ENCODE peak calls at places on chromosomes 11 and 22, in four cellular contexts. L is GM20000, U is MM.1S, D is WTC11. J is an unnamed sample.

GRCh38 chr11:27253200-27253599 is 109.8 kb downstream of the CCDC34 start:
- DNase-seq in L (no peak), U (no peak), D (no peak), J (no peak)

GRCh38 chr11:92439133-92439532 is 214.5 kb downstream of the FAT3 start:
- DNase-seq in L (no peak), U (no peak), D (no peak), J (no peak)

GRCh38 chr22:36211237-36211881 is 9.8 kb upstream of the APOL4 start:
- DNase-seq in L (no peak), U (peak), D (no peak), J (no peak)

GRCh38 chr22:30946354-30946753 is 22.2 kb downstream of the MORC2 start:
- DNase-seq in L (no peak), U (no peak), D (no peak), J (no peak)

GRCh38 chr11:89293966-89294679 is 116.4 kb downstream of the TYR start:
- DNase-seq in L (no peak), U (no peak), D (peak), J (no peak)

GRCh38 chr22:43154887-43155536 is 3.7 kb downstream of the TSPO start:
- DNase-seq in L (no peak), U (no peak), D (no peak), J (no peak)

GRCh38 chr11:99693941-99694492 is 673.3 kb downstream of the CNTN5 start:
- DNase-seq in L (no peak), U (no peak), D (no peak), J (no peak)

GRCh38 chr11:287821-288327 is 1.1 kb upstream of the PGGHG start:
- DNase-seq in L (peak), U (no peak), D (peak), J (peak)

GRCh38 chr22:50720301-50720845 is 17.6 kb upstream of the ACR start:
- DNase-seq in L (no peak), U (no peak), D (no peak), J (no peak)

GRCh38 chr11:63813563-63814382 is 517 bp downstream of the SPINDOC start:
- DNase-seq in L (peak), U (peak), D (peak), J (peak)

GRCh38 chr11:6251990-6252473 is 7.6 kb upstream of the CCKBR start:
- DNase-seq in L (no peak), U (no peak), D (no peak), J (no peak)

GRCh38 chr11:60912223-60912850 is 1.6 kb upstream of the TMEM109 start:
- DNase-seq in L (no peak), U (no peak), D (no peak), J (no peak)
- TF ChIP-seq CTCF in L (no peak), U (no peak), D (no peak), J (no peak)

DNA sequence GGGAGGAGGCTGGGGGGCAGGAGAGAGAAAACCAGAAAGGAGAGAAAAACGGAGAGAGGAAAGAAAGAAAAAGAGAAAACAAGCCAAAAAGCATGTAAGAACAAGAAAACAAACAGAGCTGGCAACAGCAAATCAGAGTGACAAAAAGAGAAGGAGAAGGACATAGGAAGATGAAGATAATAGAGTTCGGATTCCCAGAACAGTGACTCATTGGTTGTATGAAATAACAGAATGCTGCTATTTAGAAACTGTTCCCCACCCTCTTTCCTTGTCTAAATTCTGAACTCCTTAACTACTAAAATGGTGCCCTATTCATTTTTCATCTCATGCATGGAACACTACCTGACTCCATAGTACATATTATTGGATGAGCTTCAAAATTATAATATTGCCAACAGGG is 317.4 kb downstream of the C11orf87 start:
- DNase-seq in L (no peak), U (no peak), D (no peak), J (no peak)
- TF ChIP-seq CTCF in L (no peak), U (no peak), D (no peak), J (no peak)

GRCh38 chr11:115535781-115536180 is 31.6 kb upstream of the CADM1 start:
- DNase-seq in L (no peak), U (no peak), D (no peak), J (no peak)
- TF ChIP-seq CTCF in L (no peak), U (no peak), D (no peak), J (no peak)

DNA sequence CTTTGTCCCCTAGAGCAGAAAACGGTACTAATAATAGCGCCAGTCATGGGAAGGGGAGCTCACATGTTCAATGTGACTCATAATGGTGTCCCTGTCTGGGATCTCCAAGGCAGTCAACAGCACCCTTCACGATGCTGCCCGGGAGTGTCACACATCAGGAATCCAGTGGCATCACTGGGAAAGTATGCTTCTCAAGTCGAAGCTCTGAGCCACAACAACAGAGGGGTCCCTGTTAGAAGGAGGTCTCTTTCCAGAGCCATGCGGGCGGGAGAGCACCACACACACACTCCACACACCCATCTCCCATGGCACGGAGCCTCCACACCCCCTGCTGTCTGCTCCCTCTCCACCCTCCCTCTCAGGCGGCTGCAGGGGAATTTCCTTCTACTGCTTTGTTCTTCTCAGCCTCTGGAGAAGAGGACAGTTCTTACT is 119.7 kb downstream of the ETS1 start:
- DNase-seq in L (no peak), U (no peak), D (no peak), J (no peak)
- TF ChIP-seq CTCF in L (no peak), U (no peak), D (no peak), J (no peak)

GRCh38 chr11:61862714-61863547 is 28.4 kb downstream of the FADS3 start:
- DNase-seq in L (no peak), U (no peak), D (no peak), J (no peak)
- TF ChIP-seq CTCF in L (no peak), U (no peak), D (no peak), J (no peak)

DNA sequence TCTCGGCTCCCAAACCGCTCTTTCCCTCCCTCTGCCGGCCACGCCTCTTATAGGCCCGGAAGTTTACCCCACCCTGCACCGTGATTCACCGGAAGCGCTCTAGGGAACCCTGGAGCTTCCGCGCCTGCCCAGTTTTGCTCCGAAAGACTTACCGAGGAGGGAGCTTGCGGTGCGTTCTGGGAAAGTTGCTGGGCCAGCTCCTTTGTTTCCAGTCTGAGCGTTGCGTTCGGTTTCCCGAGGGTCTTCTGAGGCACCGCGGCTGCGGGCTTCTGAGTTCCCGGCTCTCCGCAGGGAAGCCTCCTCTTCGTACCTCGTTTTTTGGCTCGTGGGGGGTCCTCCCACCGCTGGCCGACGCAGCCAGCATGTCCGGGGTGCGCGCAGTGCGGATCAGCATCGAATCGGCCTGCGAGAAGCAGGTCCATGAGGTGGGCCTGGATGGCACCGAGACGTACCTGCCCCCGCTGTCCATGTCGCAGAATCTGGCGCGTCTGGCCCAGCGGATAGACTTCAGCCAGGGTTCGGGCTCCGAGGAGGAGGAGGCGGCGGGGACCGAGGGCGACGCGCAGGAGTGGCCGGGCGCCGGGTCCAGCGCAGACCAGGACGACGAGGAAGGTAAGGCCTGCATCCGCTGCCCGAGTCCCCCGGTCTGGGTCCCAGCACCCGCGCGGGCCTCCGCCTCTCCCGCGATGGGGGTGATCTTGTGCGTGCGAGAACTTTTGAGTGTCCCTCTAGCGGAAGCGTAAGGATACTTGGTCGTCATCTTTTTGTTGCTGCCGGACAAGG is at the start of gene MED17:
- DNase-seq in L (peak), U (peak), D (peak), J (peak)
- TF ChIP-seq CTCF in L (no peak), U (peak), D (no peak), J (peak)

DNA sequence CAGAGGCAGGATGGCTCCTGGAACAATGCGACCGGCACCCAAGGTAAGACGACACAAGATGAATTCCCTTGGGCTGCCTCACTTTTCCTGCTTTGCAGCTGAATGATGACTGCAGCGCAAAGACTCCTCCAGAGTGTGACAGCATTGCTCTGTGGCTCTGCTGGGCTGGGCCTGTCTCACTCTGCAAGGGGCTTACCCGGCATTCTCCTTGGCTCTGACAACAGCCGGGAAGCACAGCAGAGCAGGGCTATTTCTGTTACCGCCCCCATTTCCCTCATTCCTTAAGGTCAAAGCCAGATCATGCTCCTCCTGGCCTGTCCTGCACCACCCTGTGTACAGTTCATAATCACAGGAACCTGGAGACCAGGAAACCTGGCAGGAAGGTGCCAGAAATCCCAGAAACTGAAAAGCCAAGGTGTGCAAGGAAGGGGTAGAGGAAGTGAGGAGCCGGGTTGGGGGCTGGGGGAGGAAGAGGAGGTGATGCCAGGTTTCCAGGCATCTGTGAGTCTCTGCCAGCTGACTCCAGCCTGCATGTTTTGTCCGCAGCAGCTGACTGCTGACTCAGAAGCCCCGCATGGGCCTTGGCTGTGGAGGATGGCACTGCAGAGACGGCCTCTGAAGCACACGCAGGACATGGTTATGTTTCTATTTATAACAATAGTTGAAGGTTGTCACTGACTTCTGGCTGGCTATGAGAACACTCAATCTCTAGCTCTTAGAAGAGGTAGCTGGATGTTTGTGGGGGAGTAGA is 113.6 kb downstream of the MICAL3 start:
- DNase-seq in L (no peak), U (peak), D (peak), J (peak)
- TF ChIP-seq CTCF in L (no peak), U (no peak), D (no peak), J (peak)

GRCh38 chr22:20526628-20527355 is 19.4 kb downstream of the MED15 start:
- DNase-seq in L (no peak), U (no peak), D (no peak), J (no peak)
- TF ChIP-seq CTCF in L (no peak), U (no peak), D (no peak), J (no peak)

GRCh38 chr11:119369035-119369925 is 12.2 kb downstream of the USP2 start:
- DNase-seq in L (no peak), U (no peak), D (no peak), J (no peak)

GRCh38 chr11:119371778-119372182 is 9.7 kb downstream of the USP2 start:
- DNase-seq in L (no peak), U (no peak), D (no peak), J (no peak)

GRCh38 chr11:119372260-119373058 is 9.0 kb downstream of the USP2 start:
- DNase-seq in L (no peak), U (no peak), D (no peak), J (no peak)

GRCh38 chr11:119371067-119371601 is 10.4 kb downstream of the USP2 start:
- DNase-seq in L (no peak), U (no peak), D (no peak), J (no peak)

GRCh38 chr11:119370486-119371046 is 10.9 kb downstream of the USP2 start:
- DNase-seq in L (no peak), U (peak), D (no peak), J (no peak)
- TF ChIP-seq CTCF in L (no peak), U (no peak), D (no peak), J (no peak)

J was measured in GM13976.